ENCODE peak calls at places on chromosomes 3 and 15, in five cellular contexts. X, R, G, F and D are unnamed samples.

GRCh38 chr3:124557433-124558232 is 172.6 kb upstream of the UMPS start:
- DNase-seq in G (no peak), F (no peak), X (no peak), R (peak; percentile 31), D (peak; percentile 17)

GRCh38 chr15:57312006-57312322 is 64.3 kb upstream of the CGNL1 start:
- DNase-seq in R (no peak), G (no peak), F (no peak), X (no peak), D (no peak)

GRCh38 chr15:51629612-51630011 is 7.0 kb upstream of the DMXL2 start:
- DNase-seq in X (no peak), G (no peak), F (no peak), R (no peak), D (no peak)

GRCh38 chr3:194749631-194750271 is 64.1 kb downstream of the FAM43A start:
- DNase-seq in R (no peak), F (no peak), X (no peak), G (no peak), D (no peak)

GRCh38 chr3:6099458-6100137 is 761.3 kb upstream of the GRM7 start:
- DNase-seq in G (peak; percentile 28), F (no peak), R (no peak), X (no peak), D (no peak)

GRCh38 chr3:168213920-168214319 is 118.2 kb upstream of the GOLIM4 start:
- DNase-seq in F (no peak), R (no peak), G (no peak), X (no peak), D (peak; percentile 2)

GRCh38 chr3:112056451-112056929 is 22.0 kb downstream of the TMPRSS7 start:
- DNase-seq in R (peak; percentile 17), X (no peak), F (no peak), G (no peak), D (peak; percentile 89)

GRCh38 chr3:143571548-143571947 is 276.7 kb downstream of the SLC9A9 start:
- DNase-seq in F (no peak), X (no peak), G (no peak), R (peak; percentile 17), D (peak; percentile 59)

GRCh38 chr3:193010191-193010590 is 92.5 kb upstream of the MB21D2 start:
- DNase-seq in F (no peak), X (no peak), R (peak; percentile 85), G (no peak), D (no peak)

GRCh38 chr3:128488995-128489859 is 3.8 kb downstream of the GATA2 start:
- DNase-seq in G (no peak), X (no peak), R (no peak), F (peak; percentile 88), D (no peak)

GRCh38 chr15:100279446-100279845 is 62.3 kb downstream of the ADAMTS17 start:
- DNase-seq in F (no peak), R (no peak), X (no peak), G (no peak), D (no peak)

GRCh38 chr3:70358978-70359580 is 46.6 kb upstream of the MDFIC2 start:
- DNase-seq in G (no peak), R (no peak), X (no peak), F (no peak), D (peak; percentile 20)

GRCh38 chr3:59771760-59772159 is 721.9 kb upstream of the CFAP20DC start:
- DNase-seq in F (no peak), X (no peak), R (peak; percentile 16), G (no peak), D (peak; percentile 97)

GRCh38 chr3:111539351-111540331 is 2.4 kb upstream of the CD96 start:
- DNase-seq in F (no peak), G (no peak), R (no peak), X (no peak), D (peak; percentile 61)

GRCh38 chr15:32668942-32669341 is 27.4 kb downstream of the SCG5 start:
- DNase-seq in F (no peak), G (no peak), X (no peak), R (no peak), D (no peak)

GRCh38 chr3:168540726-168541125 is 445.0 kb upstream of the GOLIM4 start:
- DNase-seq in G (no peak), X (no peak), R (no peak), F (no peak), D (no peak)

GRCh38 chr3:122603056-122603455 is 25.6 kb downstream of the PARP15 start:
- DNase-seq in R (no peak), X (no peak), F (no peak), G (no peak), D (no peak)

GRCh38 chr3:159169828-159170227 is 368.0 kb downstream of the MFSD1 start:
- DNase-seq in F (no peak), G (no peak), X (no peak), R (no peak), D (peak; percentile 87)

GRCh38 chr3:55842204-55842603 is 355.1 kb upstream of the WNT5A start:
- DNase-seq in R (no peak), X (no peak), G (no peak), F (no peak), D (no peak)

GRCh38 chr15:95897651-95898050 is 432.8 kb upstream of the NR2F2 start:
- DNase-seq in G (no peak), F (no peak), X (no peak), R (no peak), D (peak; percentile 63)

GRCh38 chr15:88126695-88127476 is 129.7 kb downstream of the NTRK3 start:
- DNase-seq in F (no peak), X (no peak), G (no peak), R (no peak), D (no peak)

GRCh38 chr15:58528197-58528870 is 96.5 kb downstream of the LIPC start:
- DNase-seq in R (peak; percentile 64), G (no peak), F (no peak), X (no peak), D (peak; percentile 24)
- H3K36me3 ChIP-seq in R (no peaks in the 10 kb centered on the region), G (no peaks in the 10 kb centered on the region), F (no peaks in the 10 kb centered on the region), X (no peaks in the 10 kb centered on the region), D (no peaks in the 10 kb centered on the region)

GRCh38 chr3:69058947-69059224 is 6.8 kb upstream of the TMF1 start:
- DNase-seq in X (no peak), G (no peak), R (no peak), F (no peak), D (no peak)
- H3K36me3 ChIP-seq in X (peaks cover 20% of the 10 kb centered on the region), G (peaks cover 5% of the 10 kb centered on the region), R (peaks cover 40% of the 10 kb centered on the region), F (peaks cover 25% of the 10 kb centered on the region), D (peaks cover 5% of the 10 kb centered on the region)

DNA sequence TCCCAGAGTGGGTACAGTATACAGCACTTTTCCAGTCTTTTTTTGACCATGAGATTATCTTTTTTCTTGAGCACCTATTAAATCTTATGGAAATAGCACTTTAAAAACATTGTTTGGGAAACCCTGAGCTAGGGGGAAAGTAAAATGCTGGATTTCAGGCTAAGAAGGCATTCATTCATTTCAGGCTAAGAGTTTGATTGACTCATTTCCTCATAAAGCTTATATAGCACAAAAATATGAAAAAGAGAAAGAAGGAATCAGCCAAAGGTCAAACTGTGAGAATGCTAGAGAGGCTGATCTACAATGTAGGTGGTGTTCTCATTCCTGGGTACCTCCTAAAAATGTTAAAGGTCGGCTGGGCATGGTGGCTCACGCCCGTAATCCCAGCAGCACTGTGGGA is 10.5 kb downstream of the TTC23 start:
- DNase-seq in F (no peak), X (no peak), G (no peak), R (no peak), D (no peak)
- H3K36me3 ChIP-seq in F (no peaks in the 10 kb centered on the region), X (peaks cover 5% of the 10 kb centered on the region), G (no peaks in the 10 kb centered on the region), R (peaks cover 16% of the 10 kb centered on the region), D (peaks cover 1% of the 10 kb centered on the region)

GRCh38 chr3:41321642-41321980 is 122.3 kb downstream of the CTNNB1 start:
- DNase-seq in X (no peak), F (no peak), G (no peak), R (no peak), D (no peak)

GRCh38 chr3:41323455-41323854 is 124.2 kb downstream of the CTNNB1 start:
- DNase-seq in R (no peak), X (no peak), F (no peak), G (no peak), D (no peak)

GRCh38 chr3:41318520-41318919 is 119.2 kb downstream of the CTNNB1 start:
- DNase-seq in G (no peak), F (no peak), X (no peak), R (peak; percentile 7), D (no peak)

GRCh38 chr3:41323860-41324259 is 124.6 kb downstream of the CTNNB1 start:
- DNase-seq in G (no peak), X (no peak), F (no peak), R (no peak), D (no peak)

DNA sequence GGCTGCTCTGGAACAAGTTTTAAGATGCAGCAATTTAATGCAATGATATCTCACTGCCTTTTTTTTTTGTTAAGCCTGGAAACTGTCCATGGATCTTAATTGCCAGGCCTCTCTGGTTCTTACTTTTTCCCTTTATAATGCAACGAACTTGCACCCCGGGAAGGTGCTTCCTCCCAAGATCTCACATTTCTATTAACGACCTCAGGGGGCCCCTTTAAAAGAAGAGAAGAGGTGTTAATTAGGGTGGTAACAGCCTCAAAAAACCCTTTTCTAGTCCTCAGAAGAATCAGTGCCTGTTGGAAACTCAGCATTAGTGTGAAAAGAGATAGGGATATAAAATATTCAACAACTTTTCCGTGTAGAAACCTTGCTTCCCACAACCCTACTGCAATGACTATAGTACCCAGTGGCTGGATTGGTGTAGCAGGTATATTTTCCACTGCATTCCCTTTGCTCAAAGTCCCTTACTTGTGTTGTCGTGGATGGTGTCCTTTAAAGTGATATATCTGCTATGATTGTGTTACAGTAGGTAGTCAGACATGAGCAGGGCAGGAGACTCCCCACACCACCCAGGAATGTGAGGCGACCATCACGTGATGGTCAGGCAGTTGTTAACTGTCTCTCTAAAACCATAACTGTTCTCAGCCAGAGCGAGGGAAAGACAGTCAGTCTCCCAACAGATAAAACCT is 121.8 kb downstream of the CTNNB1 start:
- DNase-seq in G (no peak), R (no peak), F (no peak), X (no peak), D (no peak)
- H3K36me3 ChIP-seq in G (no peaks in the 10 kb centered on the region), R (no peaks in the 10 kb centered on the region), F (no peaks in the 10 kb centered on the region), X (no peaks in the 10 kb centered on the region), D (no peaks in the 10 kb centered on the region)

GRCh38 chr3:4984511-4984864 is 5.3 kb downstream of the BHLHE40 start:
- DNase-seq in X (no peak), F (no peak), G (no peak), R (no peak), D (no peak)

GRCh38 chr3:4981160-4981687 is 2.0 kb downstream of the BHLHE40 start:
- DNase-seq in F (no peak), X (no peak), G (no peak), R (no peak), D (peak; percentile 33)

GRCh38 chr3:4983739-4984510 is 4.7 kb downstream of the BHLHE40 start:
- DNase-seq in X (no peak), G (peak; percentile 79), R (peak; percentile 72), F (peak; percentile 82), D (peak; percentile 92)

GRCh38 chr3:4981688-4982494 is 2.7 kb downstream of the BHLHE40 start:
- DNase-seq in F (no peak), X (no peak), R (peak; percentile 22), G (no peak), D (peak; percentile 85)

GRCh38 chr3:4982773-4983738 is 3.8 kb downstream of the BHLHE40 start:
- DNase-seq in F (no peak), G (no peak), R (no peak), X (no peak), D (no peak)
- H3K36me3 ChIP-seq in F (peaks cover 21% of the 10 kb centered on the region), G (no peaks in the 10 kb centered on the region), R (peaks cover 14% of the 10 kb centered on the region), X (peaks cover 9% of the 10 kb centered on the region), D (peaks cover 5% of the 10 kb centered on the region)

GRCh38 chr3:187072582-187072981 is 66.7 kb downstream of the RPL39L start:
- DNase-seq in F (no peak), R (no peak), X (no peak), G (no peak), D (no peak)
- H3K36me3 ChIP-seq in F (peaks cover 13% of the 10 kb centered on the region), R (no peaks in the 10 kb centered on the region), X (peaks cover 45% of the 10 kb centered on the region), G (peaks cover 9% of the 10 kb centered on the region), D (no peaks in the 10 kb centered on the region)